ENCODE peak calls at places on chromosomes 6 and 20, in eight cellular contexts. D is sigmoid colon, B is SK-N-SH, E is HCT116, A is spleen, M is GM12878, C is stomach, V is esophagus muscularis mucosa. N is an unnamed sample.

GRCh38 chr20:35318502-35319157 is 26.4 kb upstream of the FAM83C start:
- DNase-seq in C (peak; percentile 61), M (no peak), E (peak; percentile 89), V (no peak), B (no peak), A (no peak), D (no peak), N (peak; percentile 99)

GRCh38 chr6:82750570-82750969 is 315.1 kb downstream of the UBE3D start:
- DNase-seq in E (no peak), C (no peak), V (no peak), A (no peak), D (no peak), M (no peak), B (no peak), N (no peak)

GRCh38 chr6:45421700-45422540 is 44.2 kb upstream of the SUPT3H start:
- DNase-seq in E (no peak), A (peak; percentile 90), C (peak; percentile 57), B (peak; percentile 76), M (no peak), D (peak; percentile 78), V (no peak), N (no peak)

GRCh38 chr6:129181001-129181400 is 298.1 kb downstream of the LAMA2 start:
- DNase-seq in A (no peak), B (no peak), E (no peak), D (no peak), M (no peak), C (no peak), V (no peak), N (no peak)

GRCh38 chr20:25245461-25245860 is 2.4 kb upstream of the PYGB start:
- DNase-seq in A (no peak), D (no peak), B (peak; percentile 1), E (no peak), M (no peak), V (no peak), C (no peak), N (no peak)

GRCh38 chr20:62252342-62252966 is 14.1 kb downstream of the OSBPL2 start:
- DNase-seq in E (no peak), M (no peak), C (no peak), A (no peak), V (no peak), D (no peak), B (no peak), N (no peak)

GRCh38 chr6:149723771-149724417 is 6.0 kb upstream of the LATS1 start:
- DNase-seq in B (peak; percentile 53), M (no peak), D (no peak), A (peak; percentile 51), E (peak; percentile 60), C (peak; percentile 44), V (no peak), N (no peak)

GRCh38 chr6:40349092-40349491 is 238.1 kb downstream of the LRFN2 start:
- DNase-seq in M (no peak), C (no peak), B (no peak), V (peak; percentile 80), D (peak; percentile 40), A (no peak), E (no peak), N (no peak)

GRCh38 chr6:118810420-118811027 is 83.4 kb upstream of the ASF1A start:
- DNase-seq in C (peak; percentile 31), A (peak; percentile 90), V (no peak), E (no peak), M (no peak), B (no peak), D (no peak), N (no peak)

GRCh38 chr20:7161690-7162089 is 394.2 kb downstream of the BMP2 start:
- DNase-seq in B (peak; percentile 11), C (no peak), A (no peak), M (no peak), D (no peak), V (no peak), E (no peak), N (no peak)

GRCh38 chr6:27168586-27169443 is 78.7 kb upstream of the PRSS16 start:
- DNase-seq in D (no peak), M (no peak), A (no peak), C (no peak), V (no peak), B (no peak), E (no peak), N (no peak)

GRCh38 chr20:44138859-44139258 is 48.1 kb downstream of the JPH2 start:
- DNase-seq in A (no peak), V (no peak), M (no peak), B (no peak), D (peak; percentile 64), E (no peak), C (no peak), N (no peak)

GRCh38 chr6:87436435-87436834 is 28.7 kb downstream of the CFAP206 start:
- DNase-seq in V (no peak), M (peak; percentile 25), A (no peak), B (no peak), E (peak; percentile 8), C (peak; percentile 34), D (no peak), N (no peak)

GRCh38 chr6:140855520-140855919 is 1277.2 kb upstream of the GJE1 start:
- DNase-seq in V (no peak), A (no peak), D (no peak), M (no peak), B (no peak), E (no peak), C (no peak), N (no peak)

GRCh38 chr20:59688999-59689398 is 84.7 kb downstream of the PHACTR3 start:
- DNase-seq in E (no peak), A (no peak), C (no peak), V (no peak), D (no peak), B (no peak), M (no peak), N (no peak)

GRCh38 chr20:59692139-59692538 is 87.8 kb downstream of the PHACTR3 start:
- DNase-seq in C (no peak), D (no peak), M (no peak), A (no peak), V (no peak), B (no peak), E (no peak), N (no peak)

GRCh38 chr20:59690101-59690500 is 85.8 kb downstream of the PHACTR3 start:
- DNase-seq in M (no peak), C (no peak), E (no peak), B (no peak), V (no peak), D (no peak), A (no peak), N (no peak)

GRCh38 chr20:59693587-59693986 is 89.2 kb downstream of the PHACTR3 start:
- DNase-seq in M (no peak), E (no peak), V (no peak), D (no peak), C (no peak), B (no peak), A (no peak), N (no peak)

GRCh38 chr20:59690976-59691375 is 86.6 kb downstream of the PHACTR3 start:
- DNase-seq in A (no peak), B (no peak), C (no peak), V (no peak), D (no peak), M (no peak), E (no peak), N (no peak)
- H3K4me1 ChIP-seq in A (no peaks in the 10 kb centered on the region), B (no peaks in the 10 kb centered on the region), C (no peaks in the 10 kb centered on the region), V (peaks cover 2% of the 10 kb centered on the region), D (no peaks in the 10 kb centered on the region), M (no peaks in the 10 kb centered on the region), E (no peaks in the 10 kb centered on the region), N (no peaks in the 10 kb centered on the region)

GRCh38 chr6:139050770-139051313 is 22.3 kb downstream of the ABRACL start:
- DNase-seq in B (no peak), M (no peak), C (no peak), V (no peak), D (no peak), E (no peak), A (no peak), N (no peak)
- TF ChIP-seq POLR2AphosphoS5 in B (no peak), M (no peak), C (no peak), V (no peak), D (no peak), E (no peak), A (no peak), N (no peak)

GRCh38 chr20:5731753-5732366 is 18.3 kb upstream of the SHLD1 start:
- DNase-seq in M (no peak), C (no peak), V (no peak), B (no peak), E (no peak), A (no peak), D (no peak), N (no peak)

GRCh38 chr20:5735845-5736530 is 14.2 kb upstream of the SHLD1 start:
- DNase-seq in M (no peak), D (no peak), A (no peak), V (no peak), B (no peak), E (no peak), C (no peak), N (no peak)

GRCh38 chr20:5737619-5737953 is 12.6 kb upstream of the SHLD1 start:
- DNase-seq in D (no peak), A (no peak), V (no peak), E (no peak), M (no peak), B (no peak), C (no peak), N (no peak)

GRCh38 chr20:5730131-5730530 is 20.1 kb upstream of the SHLD1 start:
- DNase-seq in V (no peak), E (no peak), M (no peak), D (no peak), C (no peak), B (no peak), A (no peak), N (no peak)

GRCh38 chr20:5734559-5735137 is 15.6 kb upstream of the SHLD1 start:
- DNase-seq in A (no peak), B (no peak), V (no peak), E (no peak), M (no peak), C (no peak), D (no peak), N (no peak)
- H3K4me1 ChIP-seq in A (peaks cover 19% of the 10 kb centered on the region), B (no peaks in the 10 kb centered on the region), V (peaks cover 11% of the 10 kb centered on the region), E (peaks cover 20% of the 10 kb centered on the region), M (no peaks in the 10 kb centered on the region), C (peaks cover 43% of the 10 kb centered on the region), D (no peaks in the 10 kb centered on the region), N (no peaks in the 10 kb centered on the region)

GRCh38 chr20:49770634-49771033 is 42.0 kb upstream of the SLC9A8 start:
- DNase-seq in A (no peak), M (no peak), D (no peak), E (no peak), V (no peak), C (no peak), B (no peak), N (no peak)

GRCh38 chr20:49779972-49780371 is 32.7 kb upstream of the SLC9A8 start:
- DNase-seq in C (no peak), E (no peak), M (no peak), V (no peak), D (no peak), A (no peak), B (no peak), N (no peak)

DNA sequence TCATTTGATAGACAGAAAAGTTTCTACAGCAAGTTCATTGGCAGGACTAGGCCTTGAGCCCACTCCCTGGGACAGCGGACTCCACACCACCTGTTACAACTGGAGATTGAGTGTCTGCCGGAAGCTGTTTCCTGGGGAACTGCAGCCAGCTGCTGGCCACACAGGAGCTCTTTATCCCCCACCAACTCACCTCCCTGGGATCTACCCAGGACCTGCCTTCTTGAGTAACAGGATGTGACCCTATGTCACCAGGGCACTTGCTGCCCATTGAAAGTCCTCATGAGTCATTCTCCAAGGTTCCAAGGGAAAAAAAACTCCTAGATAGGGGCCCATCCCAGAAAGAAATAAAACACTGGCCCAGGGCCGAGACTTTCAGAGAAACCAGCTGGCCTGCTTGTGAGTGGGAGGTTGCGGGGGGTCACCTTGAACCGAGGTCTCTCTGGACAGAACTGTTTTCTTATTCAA is 37.4 kb upstream of the SLC9A8 start:
- DNase-seq in D (peak; percentile 72), B (no peak), C (peak; percentile 84), M (no peak), A (no peak), E (peak; percentile 77), V (no peak), N (peak; percentile 91)
- TF ChIP-seq POLR2AphosphoS5 in D (peak; percentile 23), B (no peak), C (peak; percentile 94), M (no peak), A (no peak), E (peak; percentile 36), V (peak; percentile 58), N (no peak)